ENCODE peak calls at places on chromosome 15, in four cellular contexts. I is PC-9, A is small intestine, Z is AG04450. D is an unnamed sample. For H3K9me3, the result is how much of the 10 kb centered on the place peaks cover.

GRCh38 chr15:74400915-74401757 is 32.6 kb downstream of the SEMA7A start:
- DNase-seq in I (peak), A (no peak), Z (no peak), D (no peak)

GRCh38 chr15:67076147-67076843 is 10.9 kb downstream of the SMAD3 start:
- DNase-seq in I (peak), A (no peak), Z (peak), D (no peak)

GRCh38 chr15:67715166-67715565 is 110.1 kb upstream of the SKOR1 start:
- DNase-seq in I (no peak), A (no peak), Z (no peak), D (no peak)

GRCh38 chr15:65327651-65328393 is 23.3 kb downstream of the RNU5B-1 start:
- DNase-seq in I (no peak), A (no peak), Z (no peak), D (no peak)

GRCh38 chr15:83739629-83740028 is 85.7 kb downstream of the ADAMTSL3 start:
- DNase-seq in I (no peak), A (no peak), Z (no peak), D (no peak)

GRCh38 chr15:42131826-42132806 is 24.3 kb downstream of the PLA2G4F start:
- DNase-seq in I (peak), A (no peak), Z (no peak), D (no peak)

GRCh38 chr15:52784799-52785671 is 5.1 kb downstream of the ONECUT1 start:
- DNase-seq in I (no peak), A (no peak), Z (no peak), D (no peak)

GRCh38 chr15:88257311-88257901 is 867 bp upstream of the NTRK3 start:
- DNase-seq in I (no peak), A (no peak), Z (no peak), D (peak)

GRCh38 chr15:36617529-36618196 is 38.2 kb downstream of the CDIN1 start:
- DNase-seq in I (no peak), A (no peak), Z (no peak), D (no peak)

GRCh38 chr15:67998599-67999122 is 55.5 kb upstream of the PIAS1 start:
- DNase-seq in I (peak), A (peak), Z (no peak), D (peak)

GRCh38 chr15:100926971-100927756 is 8.0 kb downstream of the LRRK1 start:
- DNase-seq in I (no peak), A (no peak), Z (no peak), D (no peak)

GRCh38 chr15:77790481-77790880 is 157.8 kb upstream of the LINGO1 start:
- DNase-seq in I (no peak), A (no peak), Z (no peak), D (no peak)

GRCh38 chr15:83250766-83251165 is 33.7 kb downstream of the BNC1 start:
- DNase-seq in I (no peak), A (no peak), Z (no peak), D (peak)

GRCh38 chr15:100502651-100503050 is 26.1 kb downstream of the CERS3 start:
- DNase-seq in I (no peak), A (no peak), Z (no peak), D (no peak)

GRCh38 chr15:38503497-38503896 is 49.6 kb downstream of the FAM98B start:
- DNase-seq in I (no peak), A (no peak), Z (no peak), D (no peak)

GRCh38 chr15:77333166-77333565 is 86.7 kb downstream of the PEAK1 start:
- DNase-seq in I (no peak), A (no peak), Z (no peak), D (no peak)

GRCh38 chr15:25582886-25583285 is 144.1 kb upstream of the UBE3A start:
- DNase-seq in I (no peak), A (no peak), Z (no peak), D (no peak)

GRCh38 chr15:81358248-81358647 is 15.8 kb downstream of the TMC3 start:
- DNase-seq in I (no peak), A (no peak), Z (no peak), D (no peak)

GRCh38 chr15:81361891-81362290 is 12.1 kb downstream of the TMC3 start:
- DNase-seq in I (no peak), A (no peak), Z (no peak), D (no peak)

GRCh38 chr15:81363261-81363660 is 10.8 kb downstream of the TMC3 start:
- DNase-seq in I (no peak), A (no peak), Z (no peak), D (no peak)

GRCh38 chr15:81362790-81363189 is 11.2 kb downstream of the TMC3 start:
- DNase-seq in I (no peak), A (no peak), Z (no peak), D (no peak)

GRCh38 chr15:81360491-81360890 is 13.5 kb downstream of the TMC3 start:
- DNase-seq in I (no peak), A (no peak), Z (no peak), D (no peak)
- H3K9me3 ChIP-seq in I (under half), A (under half), Z (under half), D (under half)

GRCh38 chr15:40098489-40099261 is 10.0 kb downstream of the BMF start:
- DNase-seq in I (peak), A (peak), Z (peak), D (peak)
- H3K4me3 ChIP-seq in I (peak), A (no peak), Z (no peak), D (peak)

DNA sequence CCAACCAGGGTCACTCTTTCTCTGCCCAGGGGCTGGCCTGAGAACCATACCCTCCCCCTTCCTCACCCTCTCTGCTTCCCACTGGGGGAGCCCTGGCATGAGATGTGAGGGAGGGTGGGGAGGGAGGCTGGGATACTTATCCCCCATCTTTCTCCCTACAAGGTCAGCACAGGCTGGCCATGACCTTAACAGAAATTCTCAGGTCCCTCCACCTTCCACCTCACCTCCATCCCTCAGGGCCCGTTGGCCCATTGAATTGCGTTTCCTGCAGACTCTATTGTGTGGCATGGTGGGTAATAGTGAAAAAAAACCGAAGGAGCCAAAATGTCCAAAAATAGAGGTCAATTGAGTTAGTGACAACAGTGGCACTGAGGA is 159.5 kb downstream of the OR4M2 start:
- DNase-seq in I (no peak), A (no peak), Z (no peak), D (no peak)
- H3K9me3 ChIP-seq in I (under half), A (under half), Z (half or more), D (under half)

GRCh38 chr15:69758291-69758771 is 305.7 kb downstream of the RPLP1 start:
- DNase-seq in I (peak), A (no peak), Z (peak), D (peak)
- H3K4me3 ChIP-seq in I (no peak), A (no peak), Z (no peak), D (no peak)

GRCh38 chr15:40445411-40446055 is 4.8 kb downstream of the BAHD1 start:
- DNase-seq in I (no peak), A (no peak), Z (peak), D (peak)
- H3K9me3 ChIP-seq in I (under half), A (under half), Z (under half), D (under half)

GRCh38 chr15:26866298-26867198 is at the start of gene GABRA5:
- DNase-seq in I (no peak), A (no peak), Z (no peak), D (peak)

GRCh38 chr15:26869628-26870027 is 2.8 kb downstream of the GABRA5 start:
- DNase-seq in I (no peak), A (no peak), Z (no peak), D (no peak)

GRCh38 chr15:26868029-26868685 is 1.3 kb downstream of the GABRA5 start:
- DNase-seq in I (no peak), A (no peak), Z (no peak), D (no peak)

GRCh38 chr15:26864664-26865191 is 2.1 kb upstream of the GABRA5 start:
- DNase-seq in I (no peak), A (peak), Z (no peak), D (peak)

DNA sequence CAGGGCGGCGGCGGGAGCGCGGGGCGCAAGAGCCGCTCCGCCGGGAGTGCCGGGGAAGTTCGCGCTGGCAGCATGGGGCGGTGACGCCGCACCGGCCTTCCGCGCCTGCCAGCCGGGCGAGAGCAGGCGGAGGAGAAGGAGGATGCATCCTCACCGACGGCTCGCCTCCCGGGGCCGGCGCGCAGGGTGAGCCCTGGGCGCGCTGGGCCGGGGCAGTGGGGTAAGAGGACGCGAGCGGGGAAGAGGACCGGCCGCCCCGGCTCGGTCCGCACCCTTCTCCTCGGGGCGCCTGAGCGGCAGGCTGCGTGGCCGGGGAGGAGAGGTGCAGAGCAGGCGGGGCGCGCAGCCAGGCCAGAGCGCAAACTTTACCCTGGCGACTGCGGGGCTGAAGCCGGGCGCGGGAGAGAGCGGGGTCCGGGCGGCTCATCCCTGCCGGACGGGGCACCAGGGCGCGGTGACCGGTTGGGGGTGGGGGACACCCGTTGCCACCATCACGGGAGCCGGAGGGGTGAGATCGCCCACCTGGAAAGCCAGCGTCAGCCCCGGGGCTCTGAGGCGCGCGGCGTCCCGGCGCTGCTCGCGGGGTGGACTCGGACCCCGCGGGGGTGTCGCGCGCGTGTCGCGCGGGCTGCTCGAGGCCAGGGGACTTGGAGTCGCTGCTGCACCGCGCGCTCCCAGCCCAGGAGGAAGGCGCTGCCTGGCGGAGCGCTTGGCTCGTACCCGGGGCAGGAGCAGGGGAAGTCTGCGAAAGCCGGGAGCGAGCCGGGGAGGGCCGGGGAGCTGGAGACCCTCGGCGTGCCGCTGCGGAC is 541 bp downstream of the GABRA5 start:
- DNase-seq in I (no peak), A (no peak), Z (no peak), D (no peak)
- H3K4me3 ChIP-seq in I (no peak), A (no peak), Z (peak), D (no peak)

DNA sequence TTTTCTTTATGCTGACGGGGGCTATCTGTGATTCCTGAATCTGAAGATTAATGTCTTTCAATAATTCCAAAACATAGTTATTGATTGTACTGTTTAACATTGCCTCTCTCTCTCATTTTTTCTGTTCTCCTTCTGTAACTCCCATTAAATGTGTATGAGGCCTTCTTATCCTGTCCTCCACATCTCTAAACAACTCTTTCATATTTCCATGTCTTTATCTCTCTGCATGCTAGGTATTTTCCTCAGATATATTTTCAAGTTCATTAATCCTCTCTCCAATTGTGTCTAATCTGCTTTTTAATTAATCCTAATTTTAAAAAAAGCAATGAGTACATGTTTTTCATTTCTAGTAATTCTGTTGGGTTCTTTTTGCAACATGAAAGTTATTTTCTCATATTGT is 173.2 kb downstream of the TLE3 start:
- DNase-seq in I (no peak), A (no peak), Z (no peak), D (no peak)
- H3K9me3 ChIP-seq in I (under half), A (under half), Z (under half), D (half or more)

GRCh38 chr15:55743615-55743978 is 645 bp upstream of the PRTG start:
- DNase-seq in I (no peak), A (no peak), Z (no peak), D (no peak)
- H3K4me3 ChIP-seq in I (peak), A (no peak), Z (peak), D (peak)

GRCh38 chr15:43360821-43361220 is 10.0 kb downstream of the ZSCAN29 start:
- DNase-seq in I (no peak), A (no peak), Z (no peak), D (no peak)

GRCh38 chr15:43361313-43361903 is 9.4 kb downstream of the ZSCAN29 start:
- DNase-seq in I (no peak), A (no peak), Z (no peak), D (peak)
- H3K9me3 ChIP-seq in I (under half), A (under half), Z (under half), D (half or more)

DNA sequence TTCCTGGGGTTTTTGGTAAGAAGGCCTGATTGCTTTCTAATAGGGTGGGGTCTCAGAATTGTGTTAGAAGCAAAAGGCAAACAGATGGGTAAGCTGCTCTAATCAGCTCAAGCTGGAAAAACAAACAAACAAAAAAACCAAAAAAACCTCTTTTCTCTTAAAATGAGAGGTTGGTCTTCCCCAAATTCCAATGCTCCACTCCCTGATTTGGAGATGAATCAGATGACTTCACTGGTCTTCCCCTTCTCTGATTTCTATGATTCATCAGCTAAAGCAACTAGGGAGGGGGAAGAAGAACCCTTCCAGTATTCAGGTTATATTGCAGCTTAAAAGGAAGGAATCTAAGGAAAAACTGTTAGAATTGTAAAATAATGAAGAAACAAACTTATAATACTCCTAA is 9.6 kb upstream of the ANXA2 start:
- DNase-seq in I (peak), A (no peak), Z (no peak), D (peak)
- H3K4me3 ChIP-seq in I (no peak), A (no peak), Z (no peak), D (peak)